ENCODE peak calls at places on chromosome 10, in eight cellular contexts. One of them, this sample, is unnamed.

GRCh38 chr10:132515811-132516726 is 21.5 kb upstream of the INPP5A start:
- DNase-seq in GM23338: no peak
- DNase-seq in heart left ventricle: no peak
- DNase-seq in NCI-H345: no peak
- DNase-seq in A673: no peak
- DNase-seq in foreskin fibroblast: no peak
- DNase-seq in SK-MEL-5: no peak
- DNase-seq in activated CD8-positive, alpha-beta memory T cell treated with anti-CD3 and anti-CD28 coated beads for 1 hour: no peak
- DNase-seq in this sample: no peak

GRCh38 chr10:127151981-127152699 is 44.3 kb downstream of the INSYN2A start:
- DNase-seq in SK-MEL-5: no peak
- DNase-seq in NCI-H345: no peak
- DNase-seq in GM23338: peak; percentile 25
- DNase-seq in A673: no peak
- DNase-seq in foreskin fibroblast: no peak
- DNase-seq in heart left ventricle: no peak
- DNase-seq in activated CD8-positive, alpha-beta memory T cell treated with anti-CD3 and anti-CD28 coated beads for 1 hour: no peak
- DNase-seq in this sample: no peak

GRCh38 chr10:49135575-49136313 is 1.9 kb upstream of the FAM170B start:
- DNase-seq in GM23338: no peak
- DNase-seq in SK-MEL-5: no peak
- DNase-seq in foreskin fibroblast: no peak
- DNase-seq in A673: no peak
- DNase-seq in NCI-H345: no peak
- DNase-seq in activated CD8-positive, alpha-beta memory T cell treated with anti-CD3 and anti-CD28 coated beads for 1 hour: no peak
- DNase-seq in heart left ventricle: no peak
- DNase-seq in this sample: peak; percentile 32

GRCh38 chr10:43939389-43939938 is 290.8 kb upstream of the ZNF32 start:
- DNase-seq in NCI-H345: no peak
- DNase-seq in GM23338: no peak
- DNase-seq in foreskin fibroblast: no peak
- DNase-seq in activated CD8-positive, alpha-beta memory T cell treated with anti-CD3 and anti-CD28 coated beads for 1 hour: no peak
- DNase-seq in A673: no peak
- DNase-seq in heart left ventricle: no peak
- DNase-seq in SK-MEL-5: no peak
- DNase-seq in this sample: no peak

GRCh38 chr10:127041561-127041960 is 136.3 kb downstream of the DOCK1 start:
- DNase-seq in NCI-H345: no peak
- DNase-seq in GM23338: no peak
- DNase-seq in A673: no peak
- DNase-seq in heart left ventricle: no peak
- DNase-seq in foreskin fibroblast: peak; percentile 95
- DNase-seq in activated CD8-positive, alpha-beta memory T cell treated with anti-CD3 and anti-CD28 coated beads for 1 hour: no peak
- DNase-seq in SK-MEL-5: no peak
- DNase-seq in this sample: peak; percentile 69

GRCh38 chr10:810351-810846 is 120.9 kb upstream of the DIP2C start:
- DNase-seq in foreskin fibroblast: no peak
- DNase-seq in A673: peak; percentile 30
- DNase-seq in SK-MEL-5: peak; percentile 52
- DNase-seq in GM23338: peak; percentile 70
- DNase-seq in activated CD8-positive, alpha-beta memory T cell treated with anti-CD3 and anti-CD28 coated beads for 1 hour: no peak
- DNase-seq in NCI-H345: peak; percentile 8
- DNase-seq in heart left ventricle: no peak
- DNase-seq in this sample: peak; percentile 22

GRCh38 chr10:24894728-24895127 is 57.7 kb downstream of the PRTFDC1 start:
- DNase-seq in A673: no peak
- DNase-seq in activated CD8-positive, alpha-beta memory T cell treated with anti-CD3 and anti-CD28 coated beads for 1 hour: no peak
- DNase-seq in foreskin fibroblast: no peak
- DNase-seq in NCI-H345: no peak
- DNase-seq in SK-MEL-5: no peak
- DNase-seq in GM23338: no peak
- DNase-seq in heart left ventricle: no peak
- DNase-seq in this sample: no peak

GRCh38 chr10:43958964-43959363 is 310.3 kb upstream of the ZNF32 start:
- DNase-seq in NCI-H345: no peak
- DNase-seq in activated CD8-positive, alpha-beta memory T cell treated with anti-CD3 and anti-CD28 coated beads for 1 hour: no peak
- DNase-seq in SK-MEL-5: no peak
- DNase-seq in GM23338: no peak
- DNase-seq in foreskin fibroblast: no peak
- DNase-seq in heart left ventricle: no peak
- DNase-seq in A673: no peak
- DNase-seq in this sample: no peak

GRCh38 chr10:119217937-119218579 is 10.7 kb downstream of the GRK5 start:
- DNase-seq in NCI-H345: no peak
- DNase-seq in heart left ventricle: no peak
- DNase-seq in A673: no peak
- DNase-seq in activated CD8-positive, alpha-beta memory T cell treated with anti-CD3 and anti-CD28 coated beads for 1 hour: no peak
- DNase-seq in GM23338: no peak
- DNase-seq in SK-MEL-5: no peak
- DNase-seq in foreskin fibroblast: no peak
- DNase-seq in this sample: no peak

GRCh38 chr10:23094786-23095403 is 484 bp upstream of the MSRB2 start:
- DNase-seq in SK-MEL-5: no peak
- DNase-seq in foreskin fibroblast: peak; percentile 33
- DNase-seq in activated CD8-positive, alpha-beta memory T cell treated with anti-CD3 and anti-CD28 coated beads for 1 hour: no peak
- DNase-seq in NCI-H345: no peak
- DNase-seq in heart left ventricle: no peak
- DNase-seq in A673: no peak
- DNase-seq in GM23338: no peak
- DNase-seq in this sample: no peak

GRCh38 chr10:32790483-32790882 is 167.5 kb downstream of the ITGB1 start:
- DNase-seq in A673: no peak
- DNase-seq in heart left ventricle: no peak
- DNase-seq in SK-MEL-5: no peak
- DNase-seq in NCI-H345: no peak
- DNase-seq in activated CD8-positive, alpha-beta memory T cell treated with anti-CD3 and anti-CD28 coated beads for 1 hour: no peak
- DNase-seq in GM23338: no peak
- DNase-seq in foreskin fibroblast: peak; percentile 23
- DNase-seq in this sample: peak; percentile 39

GRCh38 chr10:89540550-89540949 is 5.2 kb upstream of the SLC16A12 start:
- DNase-seq in A673: no peak
- DNase-seq in foreskin fibroblast: peak; percentile 59
- DNase-seq in SK-MEL-5: no peak
- DNase-seq in NCI-H345: no peak
- DNase-seq in GM23338: no peak
- DNase-seq in heart left ventricle: no peak
- DNase-seq in activated CD8-positive, alpha-beta memory T cell treated with anti-CD3 and anti-CD28 coated beads for 1 hour: no peak
- DNase-seq in this sample: peak; percentile 78

GRCh38 chr10:43292745-43293676 is 26.1 kb upstream of the RASGEF1A start:
- DNase-seq in foreskin fibroblast: peak; percentile 31
- DNase-seq in heart left ventricle: peak; percentile 37
- DNase-seq in NCI-H345: peak; percentile 48
- DNase-seq in A673: peak; percentile 52
- DNase-seq in activated CD8-positive, alpha-beta memory T cell treated with anti-CD3 and anti-CD28 coated beads for 1 hour: no peak
- DNase-seq in GM23338: peak; percentile 77
- DNase-seq in SK-MEL-5: peak; percentile 67
- DNase-seq in this sample: peak; percentile 69

GRCh38 chr10:4137299-4137698 is 352.3 kb upstream of the KLF6 start:
- DNase-seq in foreskin fibroblast: no peak
- DNase-seq in activated CD8-positive, alpha-beta memory T cell treated with anti-CD3 and anti-CD28 coated beads for 1 hour: no peak
- DNase-seq in GM23338: no peak
- DNase-seq in SK-MEL-5: no peak
- DNase-seq in A673: no peak
- DNase-seq in heart left ventricle: no peak
- DNase-seq in NCI-H345: no peak
- DNase-seq in this sample: no peak

GRCh38 chr10:44725404-44725803 is 185.7 kb upstream of the TMEM72 start:
- DNase-seq in NCI-H345: no peak
- DNase-seq in A673: no peak
- DNase-seq in activated CD8-positive, alpha-beta memory T cell treated with anti-CD3 and anti-CD28 coated beads for 1 hour: no peak
- DNase-seq in GM23338: no peak
- DNase-seq in foreskin fibroblast: no peak
- DNase-seq in SK-MEL-5: no peak
- DNase-seq in heart left ventricle: no peak
- DNase-seq in this sample: no peak

GRCh38 chr10:3099291-3100092 is 32.1 kb downstream of the PFKP start:
- DNase-seq in NCI-H345: no peak
- DNase-seq in A673: peak; percentile 49
- DNase-seq in heart left ventricle: no peak
- DNase-seq in GM23338: no peak
- DNase-seq in foreskin fibroblast: peak; percentile 61
- DNase-seq in activated CD8-positive, alpha-beta memory T cell treated with anti-CD3 and anti-CD28 coated beads for 1 hour: no peak
- DNase-seq in SK-MEL-5: peak; percentile 24
- DNase-seq in this sample: peak; percentile 42

GRCh38 chr10:69867699-69868558 is 66.2 kb downstream of the COL13A1 start:
- DNase-seq in activated CD8-positive, alpha-beta memory T cell treated with anti-CD3 and anti-CD28 coated beads for 1 hour: no peak
- DNase-seq in A673: no peak
- DNase-seq in GM23338: peak; percentile 85
- DNase-seq in heart left ventricle: no peak
- DNase-seq in NCI-H345: no peak
- DNase-seq in SK-MEL-5: no peak
- DNase-seq in foreskin fibroblast: no peak
- DNase-seq in this sample: no peak

GRCh38 chr10:6047847-6048246 is 14.3 kb downstream of the IL2RA start:
- DNase-seq in activated CD8-positive, alpha-beta memory T cell treated with anti-CD3 and anti-CD28 coated beads for 1 hour: no peak
- DNase-seq in heart left ventricle: no peak
- DNase-seq in NCI-H345: no peak
- DNase-seq in GM23338: no peak
- DNase-seq in SK-MEL-5: no peak
- DNase-seq in A673: no peak
- DNase-seq in foreskin fibroblast: no peak
- DNase-seq in this sample: no peak

GRCh38 chr10:74377476-74377875 is 226.5 kb downstream of the ADK start:
- DNase-seq in GM23338: no peak
- DNase-seq in SK-MEL-5: no peak
- DNase-seq in foreskin fibroblast: no peak
- DNase-seq in NCI-H345: no peak
- DNase-seq in A673: no peak
- DNase-seq in activated CD8-positive, alpha-beta memory T cell treated with anti-CD3 and anti-CD28 coated beads for 1 hour: no peak
- DNase-seq in heart left ventricle: no peak
- DNase-seq in this sample: no peak

GRCh38 chr10:90787906-90788491 is 69.8 kb downstream of the HTR7 start:
- DNase-seq in heart left ventricle: no peak
- DNase-seq in NCI-H345: peak; percentile 23
- DNase-seq in activated CD8-positive, alpha-beta memory T cell treated with anti-CD3 and anti-CD28 coated beads for 1 hour: no peak
- DNase-seq in A673: peak; percentile 40
- DNase-seq in SK-MEL-5: peak; percentile 60
- DNase-seq in GM23338: peak; percentile 79
- DNase-seq in foreskin fibroblast: peak; percentile 19
- DNase-seq in this sample: peak; percentile 53

GRCh38 chr10:30417301-30417700 is 16.7 kb upstream of the MAP3K8 start:
- DNase-seq in A673: no peak
- DNase-seq in SK-MEL-5: no peak
- DNase-seq in activated CD8-positive, alpha-beta memory T cell treated with anti-CD3 and anti-CD28 coated beads for 1 hour: no peak
- DNase-seq in foreskin fibroblast: no peak
- DNase-seq in heart left ventricle: no peak
- DNase-seq in GM23338: no peak
- DNase-seq in NCI-H345: no peak
- DNase-seq in this sample: no peak

GRCh38 chr10:130806426-130806825 is 505.1 kb downstream of the TCERG1L start:
- DNase-seq in SK-MEL-5: no peak
- DNase-seq in NCI-H345: no peak
- DNase-seq in activated CD8-positive, alpha-beta memory T cell treated with anti-CD3 and anti-CD28 coated beads for 1 hour: no peak
- DNase-seq in GM23338: no peak
- DNase-seq in foreskin fibroblast: no peak
- DNase-seq in heart left ventricle: no peak
- DNase-seq in A673: no peak
- DNase-seq in this sample: no peak

GRCh38 chr10:1715821-1716220 is 21.5 kb downstream of the ADARB2 start:
- DNase-seq in GM23338: peak; percentile 69
- DNase-seq in A673: peak; percentile 48
- DNase-seq in heart left ventricle: no peak
- DNase-seq in SK-MEL-5: peak; percentile 60
- DNase-seq in NCI-H345: no peak
- DNase-seq in foreskin fibroblast: no peak
- DNase-seq in activated CD8-positive, alpha-beta memory T cell treated with anti-CD3 and anti-CD28 coated beads for 1 hour: no peak
- DNase-seq in this sample: no peak

GRCh38 chr10:123678376-123678775 is 12.2 kb downstream of the GPR26 start:
- DNase-seq in activated CD8-positive, alpha-beta memory T cell treated with anti-CD3 and anti-CD28 coated beads for 1 hour: no peak
- DNase-seq in NCI-H345: no peak
- DNase-seq in A673: no peak
- DNase-seq in SK-MEL-5: peak; percentile 3
- DNase-seq in foreskin fibroblast: no peak
- DNase-seq in heart left ventricle: no peak
- DNase-seq in GM23338: peak; percentile 56
- DNase-seq in this sample: no peak

GRCh38 chr10:49629286-49629915 is 15.6 kb downstream of the CHAT start:
- DNase-seq in SK-MEL-5: no peak
- DNase-seq in activated CD8-positive, alpha-beta memory T cell treated with anti-CD3 and anti-CD28 coated beads for 1 hour: no peak
- DNase-seq in heart left ventricle: no peak
- DNase-seq in foreskin fibroblast: no peak
- DNase-seq in GM23338: no peak
- DNase-seq in A673: peak; percentile 82
- DNase-seq in NCI-H345: no peak
- DNase-seq in this sample: no peak

GRCh38 chr10:112583236-112583919 is 136.4 kb downstream of the VTI1A start:
- DNase-seq in heart left ventricle: no peak
- DNase-seq in A673: no peak
- DNase-seq in GM23338: peak; percentile 38
- DNase-seq in foreskin fibroblast: no peak
- DNase-seq in SK-MEL-5: peak; percentile 95
- DNase-seq in NCI-H345: no peak
- DNase-seq in activated CD8-positive, alpha-beta memory T cell treated with anti-CD3 and anti-CD28 coated beads for 1 hour: no peak
- DNase-seq in this sample: no peak

GRCh38 chr10:75180592-75180991 is 30.0 kb upstream of the VDAC2 start:
- DNase-seq in heart left ventricle: no peak
- DNase-seq in SK-MEL-5: no peak
- DNase-seq in NCI-H345: no peak
- DNase-seq in foreskin fibroblast: no peak
- DNase-seq in GM23338: no peak
- DNase-seq in activated CD8-positive, alpha-beta memory T cell treated with anti-CD3 and anti-CD28 coated beads for 1 hour: no peak
- DNase-seq in A673: no peak
- DNase-seq in this sample: no peak

GRCh38 chr10:30437039-30437781 is 3.2 kb downstream of the MAP3K8 start:
- DNase-seq in NCI-H345: no peak
- DNase-seq in activated CD8-positive, alpha-beta memory T cell treated with anti-CD3 and anti-CD28 coated beads for 1 hour: no peak
- DNase-seq in GM23338: no peak
- DNase-seq in SK-MEL-5: no peak
- DNase-seq in heart left ventricle: no peak
- DNase-seq in foreskin fibroblast: no peak
- DNase-seq in A673: peak; percentile 40
- DNase-seq in this sample: peak; percentile 27

GRCh38 chr10:93171837-93172236 is 98.1 kb downstream of the CYP26A1 start:
- DNase-seq in foreskin fibroblast: no peak
- DNase-seq in activated CD8-positive, alpha-beta memory T cell treated with anti-CD3 and anti-CD28 coated beads for 1 hour: no peak
- DNase-seq in GM23338: no peak
- DNase-seq in NCI-H345: no peak
- DNase-seq in A673: no peak
- DNase-seq in SK-MEL-5: no peak
- DNase-seq in heart left ventricle: no peak
- DNase-seq in this sample: no peak

This sample was measured in AG08396.